ENCODE peak calls at places on chromosomes 12 and 14, in six cellular contexts. V, B, P, N, R and M are unnamed samples.
A peak's percentile ranks its signal among the peaks of the same experiment; 100 is the strongest.

GRCh38 chr14:21852061-21852664 is 178.5 kb upstream of the OR4E1 start:
- DNase-seq in V (no peak), B (peak; percentile 82), P (no peak), N (peak; percentile 57), R (peak; percentile 16), M (no peak)

GRCh38 chr14:92914087-92914656 is 8.8 kb upstream of the CHGA start:
- DNase-seq in V (no peak), B (peak; percentile 87), P (no peak), N (no peak), R (no peak), M (no peak)

GRCh38 chr14:70828188-70828587 is 18.9 kb upstream of the MAP3K9 start:
- DNase-seq in V (no peak), B (no peak), P (no peak), N (no peak), R (no peak), M (no peak)

GRCh38 chr12:91355150-91356006 is 172.8 kb upstream of the DCN start:
- DNase-seq in V (no peak), B (peak; percentile 79), P (peak; percentile 2), N (peak; percentile 66), R (peak; percentile 69), M (peak; percentile 84)

GRCh38 chr12:65824314-65824563 is at the start of gene HMGA2:
- DNase-seq in V (no peak), B (no peak), P (no peak), N (no peak), R (peak; percentile 78), M (peak; percentile 64)

GRCh38 chr12:107660230-107660629 is 25.4 kb upstream of the PWP1 start:
- DNase-seq in V (no peak), B (no peak), P (no peak), N (no peak), R (no peak), M (no peak)

GRCh38 chr12:45235087-45236025 is 19.5 kb downstream of the ANO6 start:
- DNase-seq in V (no peak), B (peak; percentile 77), P (no peak), N (no peak), R (peak; percentile 62), M (peak; percentile 68)

GRCh38 chr12:32136404-32136803 is 29.8 kb downstream of the BICD1 start:
- DNase-seq in V (no peak), B (no peak), P (no peak), N (no peak), R (no peak), M (no peak)

GRCh38 chr12:8037046-8037663 is 4.6 kb downstream of the FOXJ2 start:
- DNase-seq in V (peak; percentile 28), B (no peak), P (no peak), N (no peak), R (no peak), M (no peak)

GRCh38 chr12:127640181-127640886 is 626.6 kb upstream of the TMEM132C start:
- DNase-seq in V (no peak), B (no peak), P (no peak), N (no peak), R (no peak), M (no peak)

GRCh38 chr12:101607894-101608293 is 13.1 kb downstream of the MYBPC1 start:
- DNase-seq in V (no peak), B (no peak), P (no peak), N (peak; percentile 49), R (no peak), M (no peak)

GRCh38 chr14:68492889-68493288 is 300.0 kb downstream of the ZFP36L1 start:
- DNase-seq in V (no peak), B (peak; percentile 44), P (no peak), N (no peak), R (no peak), M (no peak)

GRCh38 chr12:124621296-124621660 is 53.9 kb upstream of the NCOR2 start:
- DNase-seq in V (no peak), B (peak; percentile 57), P (no peak), N (no peak), R (no peak), M (peak; percentile 94)

GRCh38 chr12:63869656-63870055 is 25.2 kb downstream of the SRGAP1 start:
- DNase-seq in V (no peak), B (no peak), P (no peak), N (no peak), R (no peak), M (no peak)

GRCh38 chr12:20695232-20695631 is at the start of gene SLCO1C1:
- DNase-seq in V (no peak), B (peak; percentile 57), P (no peak), N (no peak), R (no peak), M (no peak)

GRCh38 chr12:50505386-50505827 is 622 bp downstream of the DIP2B start:
- DNase-seq in V (no peak), B (no peak), P (no peak), N (no peak), R (no peak), M (peak; percentile 71)

GRCh38 chr14:67882973-67883372 is 63.4 kb downstream of the RAD51B start:
- DNase-seq in V (no peak), B (no peak), P (no peak), N (no peak), R (no peak), M (no peak)

GRCh38 chr14:99793213-99794155 is at the start of gene EML1:
- DNase-seq in V (peak; percentile 92), B (peak; percentile 88), P (peak; percentile 95), N (peak; percentile 83), R (peak; percentile 23), M (peak; percentile 93)
- TF ChIP-seq POLR2AphosphoS5 in V (no peak), B (no peak), P (no peak), N (no peak), R (peak; percentile 41), M (peak; percentile 7)

GRCh38 chr12:79692249-79692619 is 1.5 kb upstream of the PAWR start:
- DNase-seq in V (no peak), B (no peak), P (no peak), N (no peak), R (no peak), M (no peak)
- TF ChIP-seq POLR2AphosphoS5 in V (no peak), B (no peak), P (no peak), N (no peak), R (no peak), M (no peak)

GRCh38 chr12:115953031-115953430 is 324.5 kb downstream of the MED13L start:
- DNase-seq in V (no peak), B (no peak), P (no peak), N (no peak), R (no peak), M (no peak)
- TF ChIP-seq POLR2AphosphoS5 in V (peak; percentile 36), B (no peak), P (no peak), N (no peak), R (no peak), M (no peak)

GRCh38 chr12:51886021-51886710 is 1.7 kb upstream of the ANKRD33 start:
- DNase-seq in V (no peak), B (peak; percentile 46), P (no peak), N (no peak), R (no peak), M (peak; percentile 94)
- TF ChIP-seq POLR2AphosphoS5 in V (no peak), B (no peak), P (no peak), N (peak; percentile 81), R (no peak), M (peak; percentile 64)

GRCh38 chr12:104720346-104721064 is 237.6 kb downstream of the SLC41A2 start:
- DNase-seq in V (no peak), B (no peak), P (no peak), N (peak; percentile 40), R (no peak), M (no peak)
- TF ChIP-seq POLR2AphosphoS5 in V (no peak), B (no peak), P (no peak), N (peak; percentile 20), R (no peak), M (no peak)

DNA sequence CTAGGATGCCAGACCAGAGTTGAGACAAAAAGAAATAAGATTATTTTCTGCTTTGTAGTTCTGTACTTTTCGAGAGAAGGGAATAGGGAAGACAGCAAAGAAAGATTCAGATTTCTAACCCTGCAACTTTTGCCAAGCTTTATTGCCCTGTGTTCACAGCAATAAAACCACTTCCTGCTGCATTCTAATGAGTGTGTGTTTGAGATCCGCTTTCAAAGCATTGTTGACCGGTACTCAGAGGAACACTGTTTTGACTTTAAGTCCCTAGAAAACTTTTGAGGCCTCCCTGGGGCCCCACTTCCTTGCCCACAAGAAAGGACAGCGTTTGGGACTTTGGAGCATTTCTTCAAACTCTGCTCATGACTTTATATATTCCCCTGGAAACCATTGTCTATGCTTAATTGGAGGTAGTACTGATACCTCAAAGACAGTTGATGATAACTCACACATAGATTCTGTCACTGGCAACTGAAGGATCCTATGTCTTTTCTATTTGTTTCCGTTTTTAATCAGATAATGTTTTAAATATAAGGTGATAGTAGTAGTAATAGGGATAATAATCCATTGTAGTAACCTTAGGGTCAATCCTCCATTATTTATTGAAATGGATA is 1.3 kb downstream of the RNASE6 start:
- DNase-seq in V (no peak), B (peak; percentile 40), P (no peak), N (no peak), R (no peak), M (no peak)
- TF ChIP-seq POLR2AphosphoS5 in V (no peak), B (no peak), P (no peak), N (no peak), R (no peak), M (no peak)

GRCh38 chr14:73792476-73792875 is 59.2 kb upstream of the PTGR2 start:
- DNase-seq in V (no peak), B (peak; percentile 52), P (no peak), N (no peak), R (no peak), M (no peak)

GRCh38 chr14:73787760-73788508 is 63.7 kb upstream of the PTGR2 start:
- DNase-seq in V (no peak), B (no peak), P (no peak), N (no peak), R (no peak), M (peak; percentile 52)

GRCh38 chr14:73788871-73789590 is 62.6 kb upstream of the PTGR2 start:
- DNase-seq in V (no peak), B (no peak), P (no peak), N (no peak), R (no peak), M (peak; percentile 62)

GRCh38 chr14:73786942-73787759 is 64.5 kb upstream of the PTGR2 start:
- DNase-seq in V (no peak), B (peak; percentile 73), P (no peak), N (peak; percentile 75), R (no peak), M (peak; percentile 85)

DNA sequence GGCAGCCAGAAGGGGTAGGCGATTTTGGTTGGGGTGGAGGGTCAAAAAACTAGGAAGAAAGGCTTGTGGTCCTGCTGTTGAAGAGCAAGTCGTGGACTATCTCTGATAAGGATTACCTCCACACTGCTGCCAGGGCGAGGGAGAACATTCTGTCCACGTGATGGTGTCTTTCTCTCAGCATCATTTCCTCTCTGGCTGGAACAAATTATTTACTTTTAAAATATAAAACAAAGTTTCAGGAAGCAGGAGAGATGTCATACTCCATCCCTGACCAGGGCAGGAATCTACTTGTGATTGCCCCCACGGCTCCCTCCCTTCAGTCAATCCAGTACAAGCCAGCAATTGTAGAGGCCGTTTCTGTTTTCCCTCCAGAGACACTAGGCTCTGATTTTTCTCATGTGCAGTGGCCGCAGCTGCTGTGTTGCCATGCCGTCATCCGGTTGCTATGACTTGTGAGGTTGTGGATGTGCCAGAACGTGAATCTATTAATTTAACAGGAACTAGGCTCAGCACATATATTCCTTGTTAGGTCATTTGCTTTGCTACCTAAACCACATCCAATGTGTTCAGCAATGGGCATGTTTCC is 61.5 kb upstream of the PTGR2 start:
- DNase-seq in V (no peak), B (no peak), P (no peak), N (no peak), R (no peak), M (peak; percentile 95)
- TF ChIP-seq POLR2AphosphoS5 in V (no peak), B (no peak), P (no peak), N (peak; percentile 89), R (no peak), M (peak; percentile 72)